ENCODE peak calls at places on chromosomes 4 and X, in seven cellular contexts. K, G, H, O, R, F and L are unnamed samples.

GRCh38 chr4:151774324-151774723 is 13.5 kb upstream of the GATB start:
- DNase-seq in F (no peak), G (no peak), O (no peak), H (no peak), R (no peak), K (no peak), L (no peak)

GRCh38 chrX:12332786-12333347 is 194.6 kb downstream of the FRMPD4 start:
- DNase-seq in H (no peak), K (no peak), G (peak), F (no peak), R (no peak), O (no peak), L (no peak)

GRCh38 chr4:85994576-85994975 is 365.3 kb downstream of the MAPK10 start:
- DNase-seq in K (no peak), G (no peak), H (no peak), R (no peak), F (no peak), O (no peak), L (no peak)

GRCh38 chr4:100360211-100360610 is 157.6 kb downstream of the EMCN start:
- DNase-seq in O (no peak), G (no peak), R (no peak), F (no peak), H (no peak), K (no peak), L (no peak)

GRCh38 chr4:165094873-165095272 is 17.8 kb downstream of the TMEM192 start:
- DNase-seq in K (no peak), R (no peak), F (no peak), G (no peak), O (no peak), H (no peak), L (no peak)

GRCh38 chr4:30720656-30721352 is 635 bp downstream of the PCDH7 start:
- DNase-seq in G (no peak), F (no peak), K (no peak), R (peak), H (no peak), O (peak), L (peak)

GRCh38 chr4:145736241-145736831 is 56.4 kb downstream of the C4orf51 start:
- DNase-seq in G (no peak), H (no peak), K (no peak), F (no peak), R (peak), O (no peak), L (no peak)

GRCh38 chr4:53592686-53593641 is 1.7 kb upstream of the LNX1 start:
- DNase-seq in K (no peak), G (no peak), H (no peak), R (peak), F (no peak), O (no peak), L (no peak)

GRCh38 chr4:13888112-13888511 is 260.6 kb upstream of the BOD1L1 start:
- DNase-seq in F (no peak), O (no peak), H (no peak), R (no peak), K (no peak), G (peak), L (no peak)

GRCh38 chr4:85005865-85006377 is 39.4 kb upstream of the WDFY3 start:
- DNase-seq in H (no peak), G (peak), K (no peak), F (no peak), R (no peak), O (no peak), L (no peak)

GRCh38 chr4:12293906-12294525 is 865.3 kb upstream of the HS3ST1 start:
- DNase-seq in G (no peak), O (no peak), F (no peak), K (no peak), H (no peak), R (no peak), L (no peak)